ENCODE peak calls at places on chromosome 3, in eight cellular contexts. I, A, E, Y, V, L, J and S are unnamed samples.

GRCh38 chr3:58607816-58608215 is 30.6 kb upstream of the FAM107A start:
- DNase-seq in A (no peak), V (no peak), J (no peak), E (no peak), L (no peak), Y (no peak), I (no peak), S (no peak)

GRCh38 chr3:152307829-152308474 is 39.2 kb downstream of the MBNL1 start:
- DNase-seq in E (no peak), L (peak), A (no peak), J (no peak), V (no peak), Y (no peak), I (no peak), S (no peak)

GRCh38 chr3:18411541-18411940 is 13.6 kb downstream of the SATB1 start:
- DNase-seq in E (no peak), J (no peak), I (no peak), A (no peak), V (no peak), L (no peak), Y (no peak), S (no peak)

GRCh38 chr3:37321260-37321852 is 147.0 kb upstream of the LRRFIP2 start:
- DNase-seq in Y (no peak), I (no peak), V (no peak), A (no peak), E (no peak), L (no peak), J (no peak), S (peak)

GRCh38 chr3:184062637-184063036 is 9.8 kb downstream of the HTR3C start:
- DNase-seq in Y (no peak), V (no peak), L (no peak), A (no peak), I (no peak), E (no peak), J (no peak), S (no peak)

GRCh38 chr3:179297971-179298725 is 24.7 kb upstream of the ZNF639 start:
- DNase-seq in E (no peak), Y (no peak), J (no peak), L (peak), A (no peak), V (no peak), I (no peak), S (peak)

GRCh38 chr3:55746808-55747413 is 259.8 kb upstream of the WNT5A start:
- DNase-seq in V (no peak), L (peak), I (no peak), E (no peak), J (peak), A (no peak), Y (no peak), S (peak)

GRCh38 chr3:121883507-121883906 is 10.7 kb upstream of the SLC15A2 start:
- DNase-seq in V (no peak), E (no peak), J (no peak), I (no peak), A (no peak), Y (peak), L (peak), S (peak)

GRCh38 chr3:174403831-174404230 is 455.3 kb upstream of the NAALADL2 start:
- DNase-seq in V (no peak), E (no peak), L (no peak), A (no peak), J (no peak), I (no peak), Y (no peak), S (no peak)

GRCh38 chr3:196640501-196640968 is 1.0 kb downstream of the NRROS start:
- DNase-seq in E (no peak), J (no peak), A (no peak), I (no peak), V (no peak), Y (no peak), L (no peak), S (no peak)

GRCh38 chr3:153980252-153980590 is 141.0 kb upstream of the ARHGEF26 start:
- DNase-seq in J (no peak), E (no peak), Y (no peak), A (no peak), I (no peak), V (no peak), L (no peak), S (no peak)

GRCh38 chr3:72655151-72655551 is 193.1 kb downstream of the SHQ1 start:
- DNase-seq in I (no peak), Y (no peak), A (no peak), L (no peak), V (peak), E (no peak), J (peak), S (no peak)

GRCh38 chr3:53156368-53156834 is 4.6 kb upstream of the PRKCD start:
- DNase-seq in L (no peak), V (no peak), I (no peak), J (peak), Y (no peak), E (no peak), A (no peak), S (peak)

GRCh38 chr3:13134166-13134878 is 61.1 kb upstream of the IQSEC1 start:
- DNase-seq in I (no peak), A (no peak), J (no peak), L (no peak), V (no peak), E (no peak), Y (no peak), S (no peak)

GRCh38 chr3:159626598-159626997 is 362.0 kb upstream of the IL12A start:
- DNase-seq in Y (no peak), L (no peak), V (no peak), I (no peak), J (no peak), A (no peak), E (no peak), S (no peak)

GRCh38 chr3:130960139-130960779 is 66.4 kb downstream of the ASTE1 start:
- DNase-seq in E (no peak), V (no peak), A (no peak), I (no peak), J (no peak), Y (no peak), L (peak), S (no peak)

GRCh38 chr3:133381346-133382109 is 18.3 kb upstream of the BFSP2 start:
- DNase-seq in I (no peak), J (no peak), V (no peak), E (no peak), A (no peak), Y (no peak), L (no peak), S (no peak)

GRCh38 chr3:28286595-28286994 is 45.2 kb downstream of the CMC1 start:
- DNase-seq in I (no peak), Y (peak), E (no peak), J (peak), V (no peak), A (no peak), L (peak), S (peak)

GRCh38 chr3:52436500-52437106 is 8.3 kb downstream of the SEMA3G start:
- DNase-seq in E (no peak), A (no peak), Y (no peak), V (no peak), J (no peak), I (no peak), L (peak), S (peak)